ENCODE peak calls at places on chromosomes 13 and 19, in four cellular contexts. One of them, this sample, is unnamed. For H3K36me3, the result is how much of the 10 kb centered on the place peaks cover.

GRCh38 chr13:59750860-59751259 is 412.9 kb downstream of the DIAPH3 start:
- DNase-seq in aorta: no peak
- DNase-seq in brain microvascular endothelial cell: peak
- DNase-seq in PC-3: no peak
- DNase-seq in this sample: no peak

GRCh38 chr19:35468637-35469036 is 20.6 kb downstream of the FFAR2 start:
- DNase-seq in aorta: peak
- DNase-seq in brain microvascular endothelial cell: peak
- DNase-seq in PC-3: peak
- DNase-seq in this sample: no peak

GRCh38 chr13:113991191-113991669 is 17.4 kb upstream of the C13orf46 start:
- DNase-seq in aorta: peak
- DNase-seq in brain microvascular endothelial cell: no peak
- DNase-seq in PC-3: no peak
- DNase-seq in this sample: no peak

GRCh38 chr13:29594710-29595379 is 643 bp downstream of the SLC7A1 start:
- DNase-seq in aorta: peak
- DNase-seq in brain microvascular endothelial cell: peak
- DNase-seq in PC-3: peak
- DNase-seq in this sample: peak

GRCh38 chr13:66748712-66749111 is 481.4 kb downstream of the PCDH9 start:
- DNase-seq in aorta: no peak
- DNase-seq in brain microvascular endothelial cell: no peak
- DNase-seq in PC-3: no peak
- DNase-seq in this sample: no peak

GRCh38 chr19:52734340-52734892 is 428 bp downstream of the ZNF611 start:
- DNase-seq in aorta: no peak
- DNase-seq in brain microvascular endothelial cell: peak
- DNase-seq in PC-3: no peak
- DNase-seq in this sample: no peak

GRCh38 chr13:71626396-71626795 is 240.6 kb downstream of the DACH1 start:
- DNase-seq in aorta: no peak
- DNase-seq in brain microvascular endothelial cell: no peak
- DNase-seq in PC-3: no peak
- DNase-seq in this sample: no peak

GRCh38 chr19:44848805-44849457 is 2.8 kb downstream of the NECTIN2 start:
- DNase-seq in aorta: no peak
- DNase-seq in brain microvascular endothelial cell: peak
- DNase-seq in PC-3: no peak
- DNase-seq in this sample: no peak

GRCh38 chr13:101178394-101178793 is 237.9 kb downstream of the NALCN start:
- DNase-seq in aorta: no peak
- DNase-seq in brain microvascular endothelial cell: no peak
- DNase-seq in PC-3: no peak
- DNase-seq in this sample: no peak

GRCh38 chr13:25901460-25902376 is 150.1 kb downstream of the SHISA2 start:
- DNase-seq in aorta: no peak
- DNase-seq in brain microvascular endothelial cell: peak
- DNase-seq in PC-3: peak
- DNase-seq in this sample: no peak

GRCh38 chr19:4345656-4346383 is 2.5 kb downstream of the MPND start:
- DNase-seq in aorta: no peak
- DNase-seq in brain microvascular endothelial cell: no peak
- DNase-seq in PC-3: no peak
- DNase-seq in this sample: no peak

GRCh38 chr19:4057913-4058695 is 8.6 kb downstream of the ZBTB7A start:
- DNase-seq in aorta: peak
- DNase-seq in brain microvascular endothelial cell: peak
- DNase-seq in PC-3: peak
- DNase-seq in this sample: peak

GRCh38 chr19:11381535-11382369 is 2.4 kb downstream of the EPOR start:
- DNase-seq in aorta: peak
- DNase-seq in brain microvascular endothelial cell: peak
- DNase-seq in PC-3: peak
- DNase-seq in this sample: peak

GRCh38 chr13:39105110-39105509 is 66.9 kb downstream of the NHLRC3 start:
- DNase-seq in aorta: no peak
- DNase-seq in brain microvascular endothelial cell: no peak
- DNase-seq in PC-3: no peak
- DNase-seq in this sample: no peak

GRCh38 chr19:33562636-33563035 is 41.0 kb upstream of the PEPD start:
- DNase-seq in aorta: no peak
- DNase-seq in brain microvascular endothelial cell: no peak
- DNase-seq in PC-3: no peak
- DNase-seq in this sample: no peak

GRCh38 chr19:51020988-51021651 is 1.6 kb upstream of the KLK10 start:
- DNase-seq in aorta: peak
- DNase-seq in brain microvascular endothelial cell: peak
- DNase-seq in PC-3: peak
- DNase-seq in this sample: no peak

GRCh38 chr19:34075661-34076091 is 96.6 kb upstream of the LSM14A start:
- DNase-seq in aorta: no peak
- DNase-seq in brain microvascular endothelial cell: peak
- DNase-seq in PC-3: peak
- DNase-seq in this sample: no peak

GRCh38 chr19:53467503-53468262 is at the start of gene ZNF813:
- DNase-seq in aorta: peak
- DNase-seq in brain microvascular endothelial cell: peak
- DNase-seq in PC-3: peak
- DNase-seq in this sample: peak

DNA sequence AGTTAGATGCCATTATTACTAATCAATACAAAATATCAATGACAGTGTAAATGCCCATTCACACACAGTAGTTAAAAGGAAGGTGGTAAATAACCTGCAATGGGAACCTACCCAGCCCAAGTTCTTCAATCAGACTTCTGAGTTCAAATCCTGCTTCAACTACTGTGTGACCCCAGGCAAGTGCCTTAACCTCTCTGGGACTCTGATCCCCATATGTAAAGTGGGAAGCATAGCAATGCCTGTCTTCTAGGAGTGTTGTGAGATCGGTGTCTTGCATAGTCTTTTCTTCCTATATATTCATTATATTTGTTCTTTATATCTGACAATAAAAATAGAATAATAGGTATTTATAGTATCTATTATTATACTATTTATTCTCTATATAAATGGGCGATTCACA is 6.9 kb downstream of the TIMM13 start:
- DNase-seq in aorta: no peak
- DNase-seq in brain microvascular endothelial cell: no peak
- DNase-seq in PC-3: no peak
- DNase-seq in this sample: no peak
- H3K36me3 ChIP-seq in aorta: under half
- H3K36me3 ChIP-seq in brain microvascular endothelial cell: under half
- H3K36me3 ChIP-seq in PC-3: under half
- H3K36me3 ChIP-seq in this sample: under half

DNA sequence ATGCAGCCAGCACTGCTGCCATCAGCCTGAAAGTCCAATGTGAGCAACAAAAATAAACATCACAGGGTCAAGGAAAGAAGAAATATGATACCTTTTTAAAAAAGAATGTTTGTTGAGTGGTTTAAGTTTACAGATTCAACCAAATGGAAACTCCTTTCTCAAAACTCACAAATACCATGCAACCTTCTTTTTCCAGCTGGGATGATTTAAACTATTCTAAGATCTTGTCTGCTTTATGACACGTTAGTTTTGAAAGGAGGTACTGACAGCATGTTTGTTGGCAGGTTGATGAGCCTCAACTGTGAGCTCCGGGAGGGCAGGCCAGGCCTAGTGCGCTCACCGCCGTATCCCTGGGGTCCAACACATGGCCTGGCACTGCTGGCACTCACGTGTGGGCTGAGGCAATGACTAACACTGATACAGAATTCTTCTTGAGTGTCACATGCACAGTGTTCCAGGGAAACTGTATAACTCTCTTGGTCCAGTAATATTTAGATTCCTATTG is 46.7 kb downstream of the LATS2 start:
- DNase-seq in aorta: peak
- DNase-seq in brain microvascular endothelial cell: peak
- DNase-seq in PC-3: peak
- DNase-seq in this sample: no peak
- H3K4me3 ChIP-seq in aorta: no peak
- H3K4me3 ChIP-seq in brain microvascular endothelial cell: no peak
- H3K4me3 ChIP-seq in PC-3: peak
- H3K4me3 ChIP-seq in this sample: no peak

GRCh38 chr19:38587562-38587961 is 30.2 kb downstream of the MAP4K1 start:
- DNase-seq in aorta: no peak
- DNase-seq in brain microvascular endothelial cell: no peak
- DNase-seq in PC-3: no peak
- DNase-seq in this sample: no peak

GRCh38 chr19:38583985-38584305 is 33.8 kb downstream of the MAP4K1 start:
- DNase-seq in aorta: no peak
- DNase-seq in brain microvascular endothelial cell: no peak
- DNase-seq in PC-3: no peak
- DNase-seq in this sample: no peak

GRCh38 chr19:38588041-38588440 is 29.7 kb downstream of the MAP4K1 start:
- DNase-seq in aorta: no peak
- DNase-seq in brain microvascular endothelial cell: no peak
- DNase-seq in PC-3: no peak
- DNase-seq in this sample: no peak

GRCh38 chr19:38580080-38580479 is 37.7 kb downstream of the MAP4K1 start:
- DNase-seq in aorta: no peak
- DNase-seq in brain microvascular endothelial cell: no peak
- DNase-seq in PC-3: no peak
- DNase-seq in this sample: no peak

GRCh38 chr19:38583219-38583984 is 34.4 kb downstream of the MAP4K1 start:
- DNase-seq in aorta: no peak
- DNase-seq in brain microvascular endothelial cell: no peak
- DNase-seq in PC-3: no peak
- DNase-seq in this sample: no peak
- H3K36me3 ChIP-seq in aorta: under half
- H3K36me3 ChIP-seq in brain microvascular endothelial cell: under half
- H3K36me3 ChIP-seq in PC-3: under half
- H3K36me3 ChIP-seq in this sample: under half

GRCh38 chr19:13164370-13165090 is 14.3 kb downstream of the IER2 start:
- DNase-seq in aorta: peak
- DNase-seq in brain microvascular endothelial cell: no peak
- DNase-seq in PC-3: peak
- DNase-seq in this sample: no peak

GRCh38 chr19:13165091-13165997 is 15.1 kb downstream of the IER2 start:
- DNase-seq in aorta: no peak
- DNase-seq in brain microvascular endothelial cell: no peak
- DNase-seq in PC-3: peak
- DNase-seq in this sample: no peak

GRCh38 chr19:13162749-13163608 is 12.8 kb downstream of the IER2 start:
- DNase-seq in aorta: peak
- DNase-seq in brain microvascular endothelial cell: peak
- DNase-seq in PC-3: peak
- DNase-seq in this sample: peak

GRCh38 chr19:13160557-13160956 is 10.3 kb downstream of the IER2 start:
- DNase-seq in aorta: no peak
- DNase-seq in brain microvascular endothelial cell: peak
- DNase-seq in PC-3: peak
- DNase-seq in this sample: no peak

DNA sequence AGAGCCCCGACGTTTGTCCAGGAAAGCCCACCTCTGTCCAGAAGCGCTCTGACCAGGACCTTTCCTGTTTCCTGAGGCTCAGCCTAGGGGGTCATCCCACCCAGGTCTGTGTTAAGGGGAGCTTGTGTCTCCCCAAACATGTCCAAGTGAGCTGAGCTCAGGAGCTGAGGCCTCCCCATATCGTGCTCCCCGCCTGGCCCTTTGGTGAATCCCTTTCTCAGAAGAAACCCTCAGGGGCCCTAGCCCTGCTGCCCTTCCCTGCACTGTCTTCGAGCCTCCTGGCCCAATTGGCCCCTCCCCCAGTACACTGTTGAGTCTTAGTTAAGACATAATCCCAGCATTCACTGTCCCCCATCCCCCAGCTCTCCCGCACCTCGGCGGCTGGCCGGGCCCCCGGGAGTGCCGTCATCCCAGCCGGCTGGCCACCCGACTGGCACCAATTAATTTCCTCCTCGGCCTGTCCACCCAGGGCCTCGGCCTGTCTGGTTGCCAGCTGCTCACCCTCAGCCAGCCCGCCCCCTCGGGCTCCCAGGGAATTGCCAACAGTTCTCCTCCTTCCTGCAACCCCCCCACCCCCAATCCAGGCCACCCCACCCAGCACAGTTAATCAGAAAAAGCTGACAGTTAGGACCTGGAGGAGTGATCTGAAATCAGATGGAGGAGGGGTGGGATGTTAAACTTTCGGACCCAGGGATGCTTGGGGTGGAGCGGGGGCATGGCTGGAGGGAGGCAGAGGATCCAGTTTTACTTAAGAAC is 13.6 kb downstream of the IER2 start:
- DNase-seq in aorta: peak
- DNase-seq in brain microvascular endothelial cell: peak
- DNase-seq in PC-3: peak
- DNase-seq in this sample: peak
- H3K4me3 ChIP-seq in aorta: no peak
- H3K4me3 ChIP-seq in brain microvascular endothelial cell: peak
- H3K4me3 ChIP-seq in PC-3: peak
- H3K4me3 ChIP-seq in this sample: no peak

GRCh38 chr19:57321164-57321563 is 892 bp downstream of the ZNF543 start:
- DNase-seq in aorta: no peak
- DNase-seq in brain microvascular endothelial cell: no peak
- DNase-seq in PC-3: no peak
- DNase-seq in this sample: no peak

GRCh38 chr19:57320180-57321084 is at the start of gene ZNF543:
- DNase-seq in aorta: peak
- DNase-seq in brain microvascular endothelial cell: peak
- DNase-seq in PC-3: peak
- DNase-seq in this sample: peak

GRCh38 chr19:57321746-57322145 is 1.5 kb downstream of the ZNF543 start:
- DNase-seq in aorta: no peak
- DNase-seq in brain microvascular endothelial cell: no peak
- DNase-seq in PC-3: no peak
- DNase-seq in this sample: no peak

GRCh38 chr19:57327993-57328392 is 7.7 kb downstream of the ZNF543 start:
- DNase-seq in aorta: no peak
- DNase-seq in brain microvascular endothelial cell: no peak
- DNase-seq in PC-3: no peak
- DNase-seq in this sample: no peak

DNA sequence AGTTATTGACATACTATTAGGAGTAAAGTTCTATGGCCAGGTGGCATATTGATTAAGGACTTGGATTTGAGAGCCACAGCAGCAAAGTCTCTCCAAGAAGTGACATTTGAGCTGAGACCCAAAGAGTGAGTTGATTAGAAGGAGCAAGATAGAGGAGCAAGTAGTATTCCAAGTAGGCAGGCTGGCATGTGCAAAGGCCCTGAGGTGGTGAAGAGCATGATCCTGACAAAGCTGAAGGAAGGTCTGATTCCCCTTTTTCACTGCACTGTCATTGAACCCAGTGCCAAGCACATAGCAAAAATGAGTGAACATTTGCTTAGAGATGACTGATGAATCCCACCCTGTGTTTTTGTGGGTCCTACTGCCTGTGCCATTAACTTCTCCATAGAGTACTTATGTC is 4.7 kb downstream of the ZNF543 start:
- DNase-seq in aorta: no peak
- DNase-seq in brain microvascular endothelial cell: no peak
- DNase-seq in PC-3: no peak
- DNase-seq in this sample: no peak
- H3K36me3 ChIP-seq in aorta: under half
- H3K36me3 ChIP-seq in brain microvascular endothelial cell: half or more
- H3K36me3 ChIP-seq in PC-3: half or more
- H3K36me3 ChIP-seq in this sample: half or more

This sample was measured in right atrium auricular region.